ENCODE peak calls at places on chromosomes 16 and 17, in ten cellular contexts. One of them, this sample, is unnamed.

GRCh38 chr16:1929105-1929504 is 10.9 kb upstream of the HS3ST6 start:
- DNase-seq in WTC11: no peak
- DNase-seq in HCT116: no peak
- DNase-seq in fibroblast of lung: peak; percentile 3
- DNase-seq in ascending aorta: no peak
- DNase-seq in brain microvascular endothelial cell: no peak
- DNase-seq in natural killer cell: no peak
- DNase-seq in psoas muscle: no peak
- DNase-seq in ovary: no peak
- DNase-seq in AG04450: no peak
- DNase-seq in this sample: no peak

GRCh38 chr17:68497885-68498319 is 14.3 kb upstream of the PRKAR1A start:
- DNase-seq in WTC11: no peak
- DNase-seq in HCT116: no peak
- DNase-seq in fibroblast of lung: no peak
- DNase-seq in ascending aorta: no peak
- DNase-seq in brain microvascular endothelial cell: no peak
- DNase-seq in natural killer cell: no peak
- DNase-seq in psoas muscle: no peak
- DNase-seq in ovary: no peak
- DNase-seq in AG04450: no peak
- DNase-seq in this sample: no peak

GRCh38 chr17:50539762-50540440 is 7.1 kb upstream of the SPATA20 start:
- DNase-seq in WTC11: peak; percentile 59
- DNase-seq in HCT116: no peak
- DNase-seq in fibroblast of lung: no peak
- DNase-seq in ascending aorta: no peak
- DNase-seq in brain microvascular endothelial cell: no peak
- DNase-seq in natural killer cell: no peak
- DNase-seq in psoas muscle: no peak
- DNase-seq in ovary: no peak
- DNase-seq in AG04450: no peak
- DNase-seq in this sample: no peak

GRCh38 chr17:39069114-39069756 is 82.2 kb downstream of the PLXDC1 start:
- DNase-seq in WTC11: no peak
- DNase-seq in HCT116: no peak
- DNase-seq in fibroblast of lung: peak; percentile 64
- DNase-seq in ascending aorta: no peak
- DNase-seq in brain microvascular endothelial cell: peak; percentile 46
- DNase-seq in natural killer cell: no peak
- DNase-seq in psoas muscle: no peak
- DNase-seq in ovary: no peak
- DNase-seq in AG04450: no peak
- DNase-seq in this sample: no peak

GRCh38 chr17:59469786-59470485 is 95.5 kb upstream of the DHX40 start:
- DNase-seq in WTC11: no peak
- DNase-seq in HCT116: no peak
- DNase-seq in fibroblast of lung: no peak
- DNase-seq in ascending aorta: no peak
- DNase-seq in brain microvascular endothelial cell: no peak
- DNase-seq in natural killer cell: no peak
- DNase-seq in psoas muscle: no peak
- DNase-seq in ovary: no peak
- DNase-seq in AG04450: no peak
- DNase-seq in this sample: no peak

GRCh38 chr16:67104061-67104460 is 5.7 kb upstream of the PHAF1 start:
- DNase-seq in WTC11: peak; percentile 60
- DNase-seq in HCT116: no peak
- DNase-seq in fibroblast of lung: peak; percentile 43
- DNase-seq in ascending aorta: no peak
- DNase-seq in brain microvascular endothelial cell: no peak
- DNase-seq in natural killer cell: no peak
- DNase-seq in psoas muscle: no peak
- DNase-seq in ovary: no peak
- DNase-seq in AG04450: no peak
- DNase-seq in this sample: no peak

GRCh38 chr17:35287286-35287811 is 44.5 kb downstream of the SLFN5 start:
- DNase-seq in WTC11: no peak
- DNase-seq in HCT116: no peak
- DNase-seq in fibroblast of lung: no peak
- DNase-seq in ascending aorta: no peak
- DNase-seq in brain microvascular endothelial cell: no peak
- DNase-seq in natural killer cell: no peak
- DNase-seq in psoas muscle: no peak
- DNase-seq in ovary: no peak
- DNase-seq in AG04450: no peak
- DNase-seq in this sample: no peak

GRCh38 chr17:4574448-4575045 is 9.8 kb upstream of the SMTNL2 start:
- DNase-seq in WTC11: no peak
- DNase-seq in HCT116: no peak
- DNase-seq in fibroblast of lung: no peak
- DNase-seq in ascending aorta: no peak
- DNase-seq in brain microvascular endothelial cell: no peak
- DNase-seq in natural killer cell: no peak
- DNase-seq in psoas muscle: no peak
- DNase-seq in ovary: no peak
- DNase-seq in AG04450: no peak
- DNase-seq in this sample: no peak

DNA sequence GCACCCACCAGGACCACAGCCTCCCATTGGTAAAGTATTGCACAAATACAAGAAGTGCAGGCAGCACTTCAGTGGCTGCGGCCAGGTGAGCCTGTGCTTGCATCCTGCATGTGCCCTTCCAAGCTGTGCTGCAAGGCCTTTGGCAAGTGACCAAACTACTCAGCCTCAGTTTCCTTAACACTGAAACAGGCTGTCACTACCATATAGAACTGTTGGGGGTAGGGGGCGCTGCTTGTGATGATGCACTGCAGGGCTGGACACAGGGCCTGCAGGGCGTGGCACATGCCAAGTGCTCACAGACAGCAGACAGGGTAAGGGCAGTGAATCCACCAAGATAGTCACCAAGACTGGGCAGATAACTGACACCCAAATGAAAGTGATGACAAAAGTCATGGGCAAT is 65.6 kb upstream of the SREBF1 start:
- DNase-seq in WTC11: no peak
- DNase-seq in HCT116: no peak
- DNase-seq in fibroblast of lung: no peak
- DNase-seq in ascending aorta: no peak
- DNase-seq in brain microvascular endothelial cell: no peak
- DNase-seq in natural killer cell: no peak
- DNase-seq in psoas muscle: no peak
- DNase-seq in ovary: no peak
- DNase-seq in AG04450: no peak
- DNase-seq in this sample: no peak
- TF ChIP-seq CTCF in WTC11: no peak
- TF ChIP-seq CTCF in HCT116: no peak
- TF ChIP-seq CTCF in fibroblast of lung: no peak
- TF ChIP-seq CTCF in ascending aorta: no peak
- TF ChIP-seq CTCF in brain microvascular endothelial cell: peak; percentile 7
- TF ChIP-seq CTCF in natural killer cell: no peak
- TF ChIP-seq CTCF in psoas muscle: no peak
- TF ChIP-seq CTCF in ovary: no peak
- TF ChIP-seq CTCF in AG04450: no peak
- TF ChIP-seq CTCF in this sample: no peak

GRCh38 chr17:82835766-82836512 is 3.9 kb downstream of the ZNF750 start:
- DNase-seq in WTC11: peak; percentile 28
- DNase-seq in HCT116: no peak
- DNase-seq in fibroblast of lung: no peak
- DNase-seq in ascending aorta: no peak
- DNase-seq in brain microvascular endothelial cell: no peak
- DNase-seq in natural killer cell: no peak
- DNase-seq in psoas muscle: no peak
- DNase-seq in ovary: no peak
- DNase-seq in AG04450: no peak
- DNase-seq in this sample: no peak

GRCh38 chr17:82837586-82838320 is 2.1 kb downstream of the ZNF750 start:
- DNase-seq in WTC11: no peak
- DNase-seq in HCT116: no peak
- DNase-seq in fibroblast of lung: no peak
- DNase-seq in ascending aorta: no peak
- DNase-seq in brain microvascular endothelial cell: no peak
- DNase-seq in natural killer cell: no peak
- DNase-seq in psoas muscle: no peak
- DNase-seq in ovary: no peak
- DNase-seq in AG04450: no peak
- DNase-seq in this sample: no peak

GRCh38 chr17:82835122-82835521 is 4.7 kb downstream of the ZNF750 start:
- DNase-seq in WTC11: no peak
- DNase-seq in HCT116: no peak
- DNase-seq in fibroblast of lung: no peak
- DNase-seq in ascending aorta: no peak
- DNase-seq in brain microvascular endothelial cell: no peak
- DNase-seq in natural killer cell: no peak
- DNase-seq in psoas muscle: no peak
- DNase-seq in ovary: no peak
- DNase-seq in AG04450: no peak
- DNase-seq in this sample: no peak

GRCh38 chr17:82838386-82839063 is 1.3 kb downstream of the ZNF750 start:
- DNase-seq in WTC11: no peak
- DNase-seq in HCT116: no peak
- DNase-seq in fibroblast of lung: peak; percentile 36
- DNase-seq in ascending aorta: no peak
- DNase-seq in brain microvascular endothelial cell: no peak
- DNase-seq in natural killer cell: no peak
- DNase-seq in psoas muscle: peak; percentile 78
- DNase-seq in ovary: no peak
- DNase-seq in AG04450: no peak
- DNase-seq in this sample: no peak

GRCh38 chr17:82836823-82837357 is 2.9 kb downstream of the ZNF750 start:
- DNase-seq in WTC11: no peak
- DNase-seq in HCT116: no peak
- DNase-seq in fibroblast of lung: peak; percentile 24
- DNase-seq in ascending aorta: no peak
- DNase-seq in brain microvascular endothelial cell: no peak
- DNase-seq in natural killer cell: no peak
- DNase-seq in psoas muscle: no peak
- DNase-seq in ovary: no peak
- DNase-seq in AG04450: no peak
- DNase-seq in this sample: no peak
- TF ChIP-seq CTCF in WTC11: no peak
- TF ChIP-seq CTCF in HCT116: peak; percentile 43
- TF ChIP-seq CTCF in fibroblast of lung: no peak
- TF ChIP-seq CTCF in ascending aorta: no peak
- TF ChIP-seq CTCF in brain microvascular endothelial cell: peak; percentile 42
- TF ChIP-seq CTCF in natural killer cell: no peak
- TF ChIP-seq CTCF in psoas muscle: peak; percentile 8
- TF ChIP-seq CTCF in ovary: no peak
- TF ChIP-seq CTCF in AG04450: peak; percentile 9
- TF ChIP-seq CTCF in this sample: no peak

DNA sequence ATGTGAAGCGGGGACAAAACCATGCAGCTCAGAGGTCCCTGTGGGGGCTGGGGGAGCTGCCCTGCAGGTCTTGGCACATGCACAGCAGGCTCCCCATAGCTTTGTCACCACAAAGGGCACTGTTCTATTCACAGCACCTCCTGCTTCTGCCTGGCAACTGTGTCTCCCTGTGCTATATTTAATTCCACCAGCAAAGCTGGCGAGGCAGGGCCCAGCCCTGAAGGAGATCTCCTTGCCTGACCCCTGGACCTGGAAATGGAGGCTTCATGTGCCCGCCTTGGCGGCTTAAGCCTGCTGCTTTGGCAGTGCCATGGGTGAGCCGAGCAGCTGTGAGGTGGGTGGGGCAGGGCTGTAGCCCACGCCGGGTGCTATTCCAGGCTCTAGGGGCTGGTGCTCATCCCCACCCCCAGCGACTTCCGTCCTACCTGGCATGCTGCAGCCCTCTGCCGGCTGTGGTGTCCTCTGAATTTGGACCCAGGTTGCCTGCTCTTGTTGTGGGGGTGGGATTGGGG is 6.8 kb downstream of the LDHD start:
- DNase-seq in WTC11: no peak
- DNase-seq in HCT116: no peak
- DNase-seq in fibroblast of lung: no peak
- DNase-seq in ascending aorta: no peak
- DNase-seq in brain microvascular endothelial cell: no peak
- DNase-seq in natural killer cell: no peak
- DNase-seq in psoas muscle: peak; percentile 80
- DNase-seq in ovary: no peak
- DNase-seq in AG04450: no peak
- DNase-seq in this sample: no peak
- TF ChIP-seq CTCF in WTC11: no peak
- TF ChIP-seq CTCF in HCT116: no peak
- TF ChIP-seq CTCF in fibroblast of lung: no peak
- TF ChIP-seq CTCF in ascending aorta: no peak
- TF ChIP-seq CTCF in brain microvascular endothelial cell: no peak
- TF ChIP-seq CTCF in natural killer cell: no peak
- TF ChIP-seq CTCF in psoas muscle: peak; percentile 29
- TF ChIP-seq CTCF in ovary: no peak
- TF ChIP-seq CTCF in AG04450: no peak
- TF ChIP-seq CTCF in this sample: no peak

GRCh38 chr16:53502331-53503269 is at the start of gene AKTIP:
- DNase-seq in WTC11: peak; percentile 67
- DNase-seq in HCT116: no peak
- DNase-seq in fibroblast of lung: peak; percentile 39
- DNase-seq in ascending aorta: peak; percentile 72
- DNase-seq in brain microvascular endothelial cell: peak; percentile 36
- DNase-seq in natural killer cell: peak; percentile 33
- DNase-seq in psoas muscle: peak; percentile 42
- DNase-seq in ovary: peak; percentile 25
- DNase-seq in AG04450: no peak
- DNase-seq in this sample: no peak

GRCh38 chr16:53506254-53506653 is 3.2 kb upstream of the AKTIP start:
- DNase-seq in WTC11: no peak
- DNase-seq in HCT116: no peak
- DNase-seq in fibroblast of lung: no peak
- DNase-seq in ascending aorta: no peak
- DNase-seq in brain microvascular endothelial cell: no peak
- DNase-seq in natural killer cell: no peak
- DNase-seq in psoas muscle: no peak
- DNase-seq in ovary: no peak
- DNase-seq in AG04450: no peak
- DNase-seq in this sample: no peak

GRCh38 chr16:53504665-53505064 is 1.7 kb upstream of the AKTIP start:
- DNase-seq in WTC11: no peak
- DNase-seq in HCT116: no peak
- DNase-seq in fibroblast of lung: no peak
- DNase-seq in ascending aorta: no peak
- DNase-seq in brain microvascular endothelial cell: peak; percentile 89
- DNase-seq in natural killer cell: no peak
- DNase-seq in psoas muscle: no peak
- DNase-seq in ovary: no peak
- DNase-seq in AG04450: no peak
- DNase-seq in this sample: no peak

GRCh38 chr16:53503270-53503911 is 382 bp upstream of the AKTIP start:
- DNase-seq in WTC11: peak; percentile 100
- DNase-seq in HCT116: peak; percentile 100
- DNase-seq in fibroblast of lung: peak; percentile 100
- DNase-seq in ascending aorta: peak; percentile 100
- DNase-seq in brain microvascular endothelial cell: peak; percentile 100
- DNase-seq in natural killer cell: peak; percentile 99
- DNase-seq in psoas muscle: peak; percentile 100
- DNase-seq in ovary: peak; percentile 100
- DNase-seq in AG04450: peak; percentile 100
- DNase-seq in this sample: peak; percentile 97

DNA sequence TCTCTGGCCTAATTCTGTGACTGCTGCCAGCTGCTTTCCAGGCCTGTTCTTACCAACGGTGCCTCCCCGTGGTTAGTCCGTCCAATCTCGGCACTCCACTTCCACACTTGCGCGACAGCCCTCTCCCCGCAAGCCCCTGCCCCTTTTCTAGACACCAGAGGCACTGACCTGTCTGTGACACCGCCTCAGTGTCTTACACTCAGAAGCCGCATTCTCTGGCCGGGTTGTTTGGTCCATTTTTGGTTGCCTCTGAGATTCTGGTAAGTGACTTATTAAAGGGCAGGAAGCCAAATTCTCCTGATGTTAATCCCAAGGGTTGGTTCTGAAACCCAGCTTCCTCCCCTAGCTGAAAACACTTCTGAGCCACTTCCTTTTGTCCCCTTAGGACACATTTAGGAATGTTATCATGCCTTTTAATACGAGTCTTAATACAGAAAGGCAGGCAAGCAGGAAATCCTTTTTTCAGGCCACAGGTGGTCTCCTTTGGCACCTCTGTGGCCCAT is 1.2 kb upstream of the AKTIP start:
- DNase-seq in WTC11: peak; percentile 11
- DNase-seq in HCT116: no peak
- DNase-seq in fibroblast of lung: peak; percentile 50
- DNase-seq in ascending aorta: peak; percentile 87
- DNase-seq in brain microvascular endothelial cell: peak; percentile 61
- DNase-seq in natural killer cell: peak; percentile 30
- DNase-seq in psoas muscle: peak; percentile 49
- DNase-seq in ovary: peak; percentile 45
- DNase-seq in AG04450: no peak
- DNase-seq in this sample: no peak
- TF ChIP-seq CTCF in WTC11: no peak
- TF ChIP-seq CTCF in HCT116: no peak
- TF ChIP-seq CTCF in fibroblast of lung: no peak
- TF ChIP-seq CTCF in ascending aorta: no peak
- TF ChIP-seq CTCF in brain microvascular endothelial cell: peak; percentile 7
- TF ChIP-seq CTCF in natural killer cell: no peak
- TF ChIP-seq CTCF in psoas muscle: no peak
- TF ChIP-seq CTCF in ovary: no peak
- TF ChIP-seq CTCF in AG04450: no peak
- TF ChIP-seq CTCF in this sample: no peak

This sample was measured in activated B cell treated with CpG ODN at 0.5 μM for 24 hours.